ENCODE peak calls at places on chromosome 1, in five cellular contexts. Y, Q, Z, J and B are unnamed samples. For H3K4me1, the result is how much of the 10 kb centered on the place peaks cover.

GRCh38 chr1:9145021-9145668 is 16.2 kb upstream of the GPR157 start:
- DNase-seq in Y (peak), Q (no peak), Z (no peak), J (no peak), B (no peak)

GRCh38 chr1:225945564-225945963 is 4.5 kb upstream of the LEFTY2 start:
- DNase-seq in Y (peak), Q (no peak), Z (no peak), J (no peak), B (no peak)

GRCh38 chr1:227357229-227358078 is 39.2 kb upstream of the CDC42BPA start:
- DNase-seq in Y (peak), Q (no peak), Z (peak), J (no peak), B (peak)

GRCh38 chr1:83033682-83034081 is 965.2 kb downstream of the TTLL7 start:
- DNase-seq in Y (no peak), Q (no peak), Z (no peak), J (no peak), B (no peak)

GRCh38 chr1:94927405-94928175 is 680 bp upstream of the CNN3 start:
- DNase-seq in Y (peak), Q (no peak), Z (no peak), J (peak), B (peak)

GRCh38 chr1:176545034-176545639 is 82.2 kb downstream of the PAPPA2 start:
- DNase-seq in Y (no peak), Q (no peak), Z (no peak), J (no peak), B (no peak)

GRCh38 chr1:170666661-170667060 is 2.7 kb downstream of the PRRX1 start:
- DNase-seq in Y (no peak), Q (no peak), Z (no peak), J (no peak), B (no peak)

GRCh38 chr1:22545126-22545525 is 18.2 kb upstream of the EPHA8 start:
- DNase-seq in Y (no peak), Q (no peak), Z (no peak), J (no peak), B (no peak)

GRCh38 chr1:63322248-63322943 is at the start of gene FOXD3:
- DNase-seq in Y (peak), Q (no peak), Z (peak), J (peak), B (no peak)

GRCh38 chr1:21940492-21940891 is 3.4 kb upstream of the HSPG2 start:
- DNase-seq in Y (no peak), Q (no peak), Z (no peak), J (no peak), B (no peak)

GRCh38 chr1:8422439-8423133 is 104.7 kb downstream of the SLC45A1 start:
- DNase-seq in Y (peak), Q (no peak), Z (peak), J (no peak), B (no peak)

GRCh38 chr1:47738560-47739182 is 258.5 kb downstream of the TRABD2B start:
- DNase-seq in Y (peak), Q (no peak), Z (peak), J (peak), B (peak)

GRCh38 chr1:112603012-112603411 is 15.9 kb downstream of the ST7L start:
- DNase-seq in Y (no peak), Q (no peak), Z (no peak), J (no peak), B (no peak)

GRCh38 chr1:213326666-213327317 is 275.8 kb downstream of the RPS6KC1 start:
- DNase-seq in Y (peak), Q (no peak), Z (no peak), J (no peak), B (peak)

GRCh38 chr1:19405761-19406481 is 79.4 kb downstream of the CAPZB start:
- DNase-seq in Y (peak), Q (no peak), Z (no peak), J (no peak), B (no peak)

GRCh38 chr1:9143250-9143649 is 14.3 kb upstream of the GPR157 start:
- DNase-seq in Y (peak), Q (no peak), Z (no peak), J (no peak), B (peak)

GRCh38 chr1:232416026-232416568 is 213.8 kb downstream of the SIPA1L2 start:
- DNase-seq in Y (no peak), Q (no peak), Z (no peak), J (no peak), B (no peak)

GRCh38 chr1:247681288-247681897 is 1.9 kb upstream of the OR13G1 start:
- DNase-seq in Y (peak), Q (no peak), Z (no peak), J (peak), B (peak)

GRCh38 chr1:108570128-108570527 is 10.2 kb downstream of the EEIG2 start:
- DNase-seq in Y (peak), Q (no peak), Z (no peak), J (no peak), B (no peak)

GRCh38 chr1:40344597-40344996 is 27.5 kb upstream of the COL9A2 start:
- DNase-seq in Y (peak), Q (no peak), Z (peak), J (peak), B (peak)

GRCh38 chr1:152107289-152107983 is 7.8 kb downstream of the TCHH start:
- DNase-seq in Y (no peak), Q (no peak), Z (no peak), J (no peak), B (no peak)

GRCh38 chr1:91502138-91502881 is 1.7 kb downstream of the CDC7 start:
- DNase-seq in Y (no peak), Q (no peak), Z (no peak), J (no peak), B (no peak)

GRCh38 chr1:31216016-31216415 is 23.7 kb downstream of the NKAIN1 start:
- DNase-seq in Y (peak), Q (no peak), Z (peak), J (peak), B (peak)

GRCh38 chr1:29543586-29543985 is 307.3 kb downstream of the PTPRU start:
- DNase-seq in Y (no peak), Q (no peak), Z (no peak), J (no peak), B (no peak)

GRCh38 chr1:160636076-160636475 is 10.8 kb downstream of the SLAMF1 start:
- DNase-seq in Y (no peak), Q (no peak), Z (no peak), J (no peak), B (no peak)
- H3K4me1 ChIP-seq in Y (under half), Q (half or more), Z (under half), J (under half), B (under half)

GRCh38 chr1:58927722-58928085 is 143.9 kb upstream of the JUN start:
- DNase-seq in Y (no peak), Q (no peak), Z (no peak), J (no peak), B (no peak)

GRCh38 chr1:58925247-58925646 is 141.4 kb upstream of the JUN start:
- DNase-seq in Y (no peak), Q (no peak), Z (no peak), J (no peak), B (no peak)

GRCh38 chr1:58928514-58928913 is 144.7 kb upstream of the JUN start:
- DNase-seq in Y (no peak), Q (no peak), Z (no peak), J (no peak), B (no peak)

GRCh38 chr1:58926177-58926576 is 142.3 kb upstream of the JUN start:
- DNase-seq in Y (no peak), Q (no peak), Z (no peak), J (no peak), B (no peak)

GRCh38 chr1:58927026-58927721 is 143.3 kb upstream of the JUN start:
- DNase-seq in Y (no peak), Q (no peak), Z (no peak), J (no peak), B (no peak)
- H3K4me1 ChIP-seq in Y (under half), Q (under half), Z (under half), J (under half), B (under half)

GRCh38 chr1:235073331-235073967 is 55.2 kb downstream of the TOMM20 start:
- DNase-seq in Y (no peak), Q (no peak), Z (peak), J (peak), B (peak)
- H3K4me1 ChIP-seq in Y (under half), Q (under half), Z (half or more), J (under half), B (half or more)

GRCh38 chr1:25994402-25994801 is 3.5 kb downstream of the PAFAH2 start:
- DNase-seq in Y (no peak), Q (no peak), Z (no peak), J (no peak), B (no peak)
- H3K4me1 ChIP-seq in Y (under half), Q (half or more), Z (under half), J (under half), B (under half)

GRCh38 chr1:207811319-207811718 is 59.5 kb downstream of the CD46 start:
- DNase-seq in Y (no peak), Q (no peak), Z (no peak), J (no peak), B (peak)
- H3K4me1 ChIP-seq in Y (under half), Q (half or more), Z (half or more), J (half or more), B (under half)

GRCh38 chr1:28247603-28248272 is 11.6 kb upstream of the SESN2 start:
- DNase-seq in Y (no peak), Q (no peak), Z (no peak), J (no peak), B (no peak)
- H3K4me1 ChIP-seq in Y (under half), Q (half or more), Z (half or more), J (under half), B (under half)

GRCh38 chr1:3171761-3172160 is 102.8 kb downstream of the PRDM16 start:
- DNase-seq in Y (no peak), Q (no peak), Z (no peak), J (no peak), B (no peak)
- H3K4me1 ChIP-seq in Y (half or more), Q (under half), Z (under half), J (under half), B (under half)

GRCh38 chr1:230172016-230172356 is 104.9 kb downstream of the GALNT2 start:
- DNase-seq in Y (no peak), Q (no peak), Z (no peak), J (no peak), B (no peak)
- H3K4me1 ChIP-seq in Y (under half), Q (under half), Z (under half), J (under half), B (under half)

GRCh38 chr1:77668924-77669449 is 13.5 kb downstream of the ZZZ3 start:
- DNase-seq in Y (peak), Q (no peak), Z (no peak), J (no peak), B (no peak)
- H3K4me1 ChIP-seq in Y (under half), Q (under half), Z (under half), J (under half), B (under half)

GRCh38 chr1:46637444-46638083 is 21.0 kb upstream of the MOB3C start:
- DNase-seq in Y (no peak), Q (no peak), Z (no peak), J (no peak), B (no peak)
- H3K4me1 ChIP-seq in Y (under half), Q (under half), Z (under half), J (under half), B (under half)